ENCODE peak calls at places on chromosomes 12 and 14, in nine cellular contexts. E is GM13976; Y is progenitor cell of endocrine pancreas; L is NCI-H748 treated with DMSO at 0.1 percent for 48 hours; D is RCC 7860; W is kidney glomerular epithelial cell; Z is effector CD4-positive, alpha-beta T cell; C is stimulated activated effector memory CD8-positive, alpha-beta T cell treated with anti-CD3 and anti-CD28 coated beads, Interleukin-12 subunit alpha, Interleukin-12 subunit beta, amount 100 ng/mL, for 72 hours; Q is CD4-positive, CD25-positive, alpha-beta regulatory T cell. R is an unnamed sample.

GRCh38 chr12:29320295-29321090 is 60.5 kb downstream of the ERGIC2 start:
- DNase-seq in E (no peak), Y (no peak), L (no peak), D (peak; percentile 91), W (peak; percentile 88), Z (no peak), C (no peak), Q (no peak), R (no peak)

GRCh38 chr12:5476356-5476755 is 44.4 kb downstream of the NTF3 start:
- DNase-seq in E (no peak), Y (no peak), L (no peak), D (no peak), W (no peak), Z (no peak), C (no peak), Q (no peak), R (no peak)

GRCh38 chr14:53226553-53226952 is 73.4 kb upstream of the DDHD1 start:
- DNase-seq in E (no peak), Y (no peak), L (no peak), D (no peak), W (no peak), Z (no peak), C (no peak), Q (no peak), R (no peak)

GRCh38 chr14:29489911-29490310 is 437.7 kb downstream of the PRKD1 start:
- DNase-seq in E (no peak), Y (no peak), L (no peak), D (no peak), W (no peak), Z (no peak), C (no peak), Q (no peak), R (no peak)

GRCh38 chr12:122681814-122682213 is 21.3 kb downstream of the HCAR2 start:
- DNase-seq in E (no peak), Y (no peak), L (no peak), D (no peak), W (no peak), Z (no peak), C (no peak), Q (no peak), R (no peak)

GRCh38 chr14:33714527-33715222 is 236.2 kb downstream of the EGLN3 start:
- DNase-seq in E (no peak), Y (no peak), L (no peak), D (no peak), W (no peak), Z (no peak), C (no peak), Q (no peak), R (no peak)

GRCh38 chr14:103721334-103722120 is 5.9 kb downstream of the ZFYVE21 start:
- DNase-seq in E (no peak), Y (no peak), L (no peak), D (peak; percentile 62), W (no peak), Z (no peak), C (no peak), Q (no peak), R (no peak)

GRCh38 chr12:88578821-88579518 is 1.3 kb downstream of the KITLG start:
- DNase-seq in E (no peak), Y (peak; percentile 10), L (peak; percentile 77), D (peak; percentile 42), W (peak; percentile 35), Z (no peak), C (no peak), Q (no peak), R (peak; percentile 33)

GRCh38 chr12:70722584-70723343 is 85.5 kb upstream of the PTPRB start:
- DNase-seq in E (no peak), Y (no peak), L (no peak), D (no peak), W (no peak), Z (no peak), C (no peak), Q (peak; percentile 36), R (no peak)

GRCh38 chr14:53491256-53491905 is 338.3 kb upstream of the DDHD1 start:
- DNase-seq in E (no peak), Y (no peak), L (no peak), D (no peak), W (peak; percentile 52), Z (no peak), C (no peak), Q (no peak), R (no peak)

GRCh38 chr12:42326466-42327226 is 679 bp downstream of the PPHLN1 start:
- DNase-seq in E (peak; percentile 28), Y (no peak), L (peak; percentile 16), D (no peak), W (peak; percentile 24), Z (no peak), C (no peak), Q (peak; percentile 37), R (peak; percentile 11)

GRCh38 chr14:92310776-92311375 is 12.1 kb upstream of the SLC24A4 start:
- DNase-seq in E (no peak), Y (no peak), L (no peak), D (no peak), W (no peak), Z (no peak), C (no peak), Q (no peak), R (no peak)

GRCh38 chr14:101077511-101078074 is 174.1 kb upstream of the RTL1 start:
- DNase-seq in E (no peak), Y (no peak), L (no peak), D (no peak), W (no peak), Z (no peak), C (no peak), Q (no peak), R (no peak)

GRCh38 chr12:125775507-125775906 is 710.3 kb downstream of the AACS start:
- DNase-seq in E (no peak), Y (no peak), L (no peak), D (no peak), W (no peak), Z (no peak), C (no peak), Q (no peak), R (no peak)

GRCh38 chr14:101497910-101498860 is 63.1 kb upstream of the DIO3 start:
- DNase-seq in E (no peak), Y (no peak), L (no peak), D (no peak), W (no peak), Z (no peak), C (no peak), Q (no peak), R (no peak)

GRCh38 chr12:12722351-12723146 is 5.4 kb downstream of the CDKN1B start:
- DNase-seq in E (no peak), Y (no peak), L (peak; percentile 16), D (peak; percentile 38), W (peak; percentile 60), Z (no peak), C (no peak), Q (peak; percentile 45), R (no peak)

GRCh38 chr12:76346236-76346635 is 2.0 kb downstream of the BBS10 start:
- DNase-seq in E (no peak), Y (no peak), L (no peak), D (no peak), W (no peak), Z (no peak), C (no peak), Q (no peak), R (no peak)